ENCODE peak calls at places on chromosomes 7 and 10, in nine cellular contexts. One of them, this sample, is unnamed.

GRCh38 chr7:80838643-80839042 is 80.2 kb downstream of the SEMA3C start:
- DNase-seq in uterus: no peak
- DNase-seq in sigmoid colon: no peak
- DNase-seq in endodermal cell: no peak
- DNase-seq in NCI-H1105: no peak
- DNase-seq in IMR-90: no peak
- DNase-seq in bronchial epithelial cell: no peak
- DNase-seq in gastrocnemius medialis: no peak
- DNase-seq in activated naive CD4-positive, alpha-beta T cell: no peak
- DNase-seq in this sample: no peak

GRCh38 chr10:729213-729612 is 39.7 kb upstream of the DIP2C start:
- DNase-seq in NCI-H1105: no peak
- DNase-seq in uterus: no peak
- DNase-seq in bronchial epithelial cell: no peak
- DNase-seq in activated naive CD4-positive, alpha-beta T cell: no peak
- DNase-seq in sigmoid colon: no peak
- DNase-seq in endodermal cell: no peak
- DNase-seq in gastrocnemius medialis: no peak
- DNase-seq in IMR-90: no peak
- DNase-seq in this sample: no peak

GRCh38 chr10:130067893-130068292 is 42.7 kb downstream of the C10orf143 start:
- DNase-seq in endodermal cell: no peak
- DNase-seq in NCI-H1105: no peak
- DNase-seq in gastrocnemius medialis: no peak
- DNase-seq in IMR-90: no peak
- DNase-seq in bronchial epithelial cell: no peak
- DNase-seq in activated naive CD4-positive, alpha-beta T cell: no peak
- DNase-seq in uterus: no peak
- DNase-seq in sigmoid colon: no peak
- DNase-seq in this sample: no peak

GRCh38 chr10:69009360-69009759 is 20.8 kb downstream of the KIFBP start:
- DNase-seq in activated naive CD4-positive, alpha-beta T cell: no peak
- DNase-seq in NCI-H1105: no peak
- DNase-seq in uterus: no peak
- DNase-seq in bronchial epithelial cell: no peak
- DNase-seq in sigmoid colon: no peak
- DNase-seq in gastrocnemius medialis: no peak
- DNase-seq in endodermal cell: no peak
- DNase-seq in IMR-90: peak; percentile 72
- DNase-seq in this sample: no peak

GRCh38 chr7:31175672-31176071 is 123.6 kb downstream of the ADCYAP1R1 start:
- DNase-seq in activated naive CD4-positive, alpha-beta T cell: no peak
- DNase-seq in sigmoid colon: no peak
- DNase-seq in IMR-90: no peak
- DNase-seq in bronchial epithelial cell: peak; percentile 3
- DNase-seq in gastrocnemius medialis: no peak
- DNase-seq in NCI-H1105: no peak
- DNase-seq in uterus: no peak
- DNase-seq in endodermal cell: no peak
- DNase-seq in this sample: no peak

GRCh38 chr7:32453286-32454011 is 36.7 kb downstream of the LSM5 start:
- DNase-seq in gastrocnemius medialis: no peak
- DNase-seq in sigmoid colon: no peak
- DNase-seq in bronchial epithelial cell: peak; percentile 78
- DNase-seq in endodermal cell: no peak
- DNase-seq in NCI-H1105: peak; percentile 78
- DNase-seq in IMR-90: no peak
- DNase-seq in uterus: no peak
- DNase-seq in activated naive CD4-positive, alpha-beta T cell: no peak
- DNase-seq in this sample: no peak

GRCh38 chr10:79244841-79245504 is 102.3 kb upstream of the PPIF start:
- DNase-seq in sigmoid colon: no peak
- DNase-seq in gastrocnemius medialis: no peak
- DNase-seq in activated naive CD4-positive, alpha-beta T cell: no peak
- DNase-seq in NCI-H1105: no peak
- DNase-seq in endodermal cell: no peak
- DNase-seq in uterus: no peak
- DNase-seq in IMR-90: no peak
- DNase-seq in bronchial epithelial cell: no peak
- DNase-seq in this sample: no peak

GRCh38 chr7:148699772-148700629 is 1.3 kb downstream of the CUL1 start:
- DNase-seq in gastrocnemius medialis: no peak
- DNase-seq in activated naive CD4-positive, alpha-beta T cell: no peak
- DNase-seq in bronchial epithelial cell: no peak
- DNase-seq in IMR-90: peak; percentile 39
- DNase-seq in sigmoid colon: no peak
- DNase-seq in NCI-H1105: no peak
- DNase-seq in uterus: no peak
- DNase-seq in endodermal cell: no peak
- DNase-seq in this sample: no peak

GRCh38 chr10:52011113-52011512 is 303.0 kb upstream of the DKK1 start:
- DNase-seq in gastrocnemius medialis: no peak
- DNase-seq in bronchial epithelial cell: no peak
- DNase-seq in IMR-90: no peak
- DNase-seq in activated naive CD4-positive, alpha-beta T cell: no peak
- DNase-seq in uterus: no peak
- DNase-seq in endodermal cell: no peak
- DNase-seq in sigmoid colon: no peak
- DNase-seq in NCI-H1105: no peak
- DNase-seq in this sample: no peak

GRCh38 chr10:10891437-10891836 is 126.2 kb upstream of the CELF2 start:
- DNase-seq in gastrocnemius medialis: peak; percentile 59
- DNase-seq in bronchial epithelial cell: peak; percentile 82
- DNase-seq in sigmoid colon: no peak
- DNase-seq in endodermal cell: no peak
- DNase-seq in NCI-H1105: no peak
- DNase-seq in IMR-90: peak; percentile 90
- DNase-seq in uterus: no peak
- DNase-seq in activated naive CD4-positive, alpha-beta T cell: no peak
- DNase-seq in this sample: no peak

GRCh38 chr7:123271231-123271630 is 71.5 kb upstream of the SLC13A1 start:
- DNase-seq in endodermal cell: no peak
- DNase-seq in sigmoid colon: no peak
- DNase-seq in gastrocnemius medialis: no peak
- DNase-seq in IMR-90: no peak
- DNase-seq in bronchial epithelial cell: peak; percentile 57
- DNase-seq in NCI-H1105: no peak
- DNase-seq in activated naive CD4-positive, alpha-beta T cell: no peak
- DNase-seq in uterus: no peak
- DNase-seq in this sample: no peak

GRCh38 chr7:29319719-29320521 is 125.3 kb downstream of the CHN2 start:
- DNase-seq in activated naive CD4-positive, alpha-beta T cell: no peak
- DNase-seq in bronchial epithelial cell: no peak
- DNase-seq in gastrocnemius medialis: no peak
- DNase-seq in NCI-H1105: no peak
- DNase-seq in uterus: no peak
- DNase-seq in sigmoid colon: no peak
- DNase-seq in endodermal cell: peak; percentile 74
- DNase-seq in IMR-90: no peak
- DNase-seq in this sample: no peak

GRCh38 chr10:93199221-93199681 is 125.6 kb downstream of the CYP26A1 start:
- DNase-seq in uterus: peak; percentile 34
- DNase-seq in gastrocnemius medialis: peak; percentile 47
- DNase-seq in sigmoid colon: peak; percentile 86
- DNase-seq in activated naive CD4-positive, alpha-beta T cell: no peak
- DNase-seq in endodermal cell: peak; percentile 73
- DNase-seq in NCI-H1105: no peak
- DNase-seq in bronchial epithelial cell: peak; percentile 29
- DNase-seq in IMR-90: peak; percentile 39
- DNase-seq in this sample: no peak

GRCh38 chr7:152336754-152337368 is 98.9 kb downstream of the KMT2C start:
- DNase-seq in bronchial epithelial cell: peak; percentile 49
- DNase-seq in gastrocnemius medialis: no peak
- DNase-seq in endodermal cell: peak; percentile 61
- DNase-seq in uterus: no peak
- DNase-seq in IMR-90: peak; percentile 48
- DNase-seq in sigmoid colon: no peak
- DNase-seq in NCI-H1105: peak; percentile 6
- DNase-seq in activated naive CD4-positive, alpha-beta T cell: no peak
- DNase-seq in this sample: peak; percentile 38

GRCh38 chr7:140416560-140416959 is 12.7 kb downstream of the RAB19 start:
- DNase-seq in IMR-90: no peak
- DNase-seq in NCI-H1105: no peak
- DNase-seq in endodermal cell: no peak
- DNase-seq in activated naive CD4-positive, alpha-beta T cell: no peak
- DNase-seq in bronchial epithelial cell: no peak
- DNase-seq in sigmoid colon: no peak
- DNase-seq in uterus: no peak
- DNase-seq in gastrocnemius medialis: no peak
- DNase-seq in this sample: no peak

GRCh38 chr7:44461387-44461786 is 29.1 kb downstream of the NUDCD3 start:
- DNase-seq in endodermal cell: no peak
- DNase-seq in sigmoid colon: no peak
- DNase-seq in bronchial epithelial cell: peak; percentile 76
- DNase-seq in IMR-90: peak; percentile 79
- DNase-seq in activated naive CD4-positive, alpha-beta T cell: no peak
- DNase-seq in gastrocnemius medialis: no peak
- DNase-seq in uterus: no peak
- DNase-seq in NCI-H1105: no peak
- DNase-seq in this sample: no peak

GRCh38 chr10:29957887-29958330 is 101.5 kb downstream of the JCAD start:
- DNase-seq in NCI-H1105: no peak
- DNase-seq in sigmoid colon: no peak
- DNase-seq in uterus: peak; percentile 52
- DNase-seq in gastrocnemius medialis: no peak
- DNase-seq in IMR-90: no peak
- DNase-seq in activated naive CD4-positive, alpha-beta T cell: no peak
- DNase-seq in endodermal cell: no peak
- DNase-seq in bronchial epithelial cell: peak; percentile 35
- DNase-seq in this sample: no peak

GRCh38 chr7:114084381-114085312 is 165.8 kb upstream of the PPP1R3A start:
- DNase-seq in sigmoid colon: peak; percentile 85
- DNase-seq in activated naive CD4-positive, alpha-beta T cell: no peak
- DNase-seq in NCI-H1105: peak; percentile 52
- DNase-seq in gastrocnemius medialis: peak; percentile 33
- DNase-seq in endodermal cell: peak; percentile 82
- DNase-seq in IMR-90: no peak
- DNase-seq in uterus: peak; percentile 44
- DNase-seq in bronchial epithelial cell: no peak
- DNase-seq in this sample: peak; percentile 50

GRCh38 chr10:120394446-120394845 is 62.6 kb upstream of the PLPP4 start:
- DNase-seq in NCI-H1105: no peak
- DNase-seq in uterus: no peak
- DNase-seq in IMR-90: no peak
- DNase-seq in sigmoid colon: no peak
- DNase-seq in activated naive CD4-positive, alpha-beta T cell: no peak
- DNase-seq in bronchial epithelial cell: no peak
- DNase-seq in endodermal cell: no peak
- DNase-seq in gastrocnemius medialis: no peak
- DNase-seq in this sample: no peak